ENCODE peak calls at places on chromosomes 2 and 18, in six cellular contexts. B, G, I, P, S and N are unnamed samples.

GRCh38 chr2:63697160-63697559 is 108.4 kb downstream of the MDH1 start:
- DNase-seq in B (no peak), I (no peak), P (no peak), S (no peak), G (no peak), N (no peak)

GRCh38 chr18:45004531-45004930 is 323.8 kb downstream of the SETBP1 start:
- DNase-seq in G (no peak), P (no peak), B (no peak), S (no peak), I (no peak), N (no peak)

GRCh38 chr18:77700051-77700450 is 450.4 kb downstream of the GALR1 start:
- DNase-seq in I (no peak), G (no peak), B (no peak), P (no peak), S (no peak), N (no peak)

GRCh38 chr18:25650201-25650941 is 298.4 kb upstream of the ZNF521 start:
- DNase-seq in P (no peak), B (no peak), S (no peak), G (no peak), I (no peak), N (no peak)

GRCh38 chr18:13436596-13436995 is 218.0 kb downstream of the LDLRAD4 start:
- DNase-seq in P (no peak), G (no peak), B (no peak), S (peak), I (peak), N (no peak)

GRCh38 chr2:120879401-120880295 is 144.0 kb downstream of the GLI2 start:
- DNase-seq in S (peak), P (peak), G (no peak), I (no peak), B (peak), N (no peak)

GRCh38 chr2:30095402-30095801 is 51.4 kb upstream of the YPEL5 start:
- DNase-seq in B (no peak), I (no peak), P (no peak), S (no peak), G (no peak), N (no peak)

GRCh38 chr2:159209341-159210306 is 76.9 kb downstream of the WDSUB1 start:
- DNase-seq in G (no peak), P (no peak), S (no peak), B (no peak), I (no peak), N (no peak)

GRCh38 chr2:69022548-69022947 is 9.6 kb downstream of the ANTXR1 start:
- DNase-seq in S (no peak), P (no peak), B (no peak), G (no peak), I (no peak), N (no peak)

GRCh38 chr2:58638256-58638795 is 397.2 kb upstream of the FANCL start:
- DNase-seq in G (no peak), B (no peak), S (no peak), I (no peak), P (no peak), N (no peak)

GRCh38 chr2:135985826-135986393 is 484 bp upstream of the DARS1 start:
- DNase-seq in P (no peak), G (peak), B (peak), I (peak), S (no peak), N (peak)

GRCh38 chr2:10620481-10620880 is 69.3 kb downstream of the NOL10 start:
- DNase-seq in S (no peak), B (no peak), I (no peak), P (no peak), G (no peak), N (no peak)

GRCh38 chr2:26312471-26312870 is 33.5 kb upstream of the SELENOI start:
- DNase-seq in P (no peak), S (no peak), B (no peak), G (no peak), I (no peak), N (no peak)

GRCh38 chr2:165610591-165611029 is 141.1 kb downstream of the CSRNP3 start:
- DNase-seq in B (peak), G (no peak), P (no peak), I (no peak), S (no peak), N (peak)

GRCh38 chr2:213150315-213150951 is 979 bp downstream of the IKZF2 start:
- DNase-seq in S (peak), P (peak), B (no peak), G (no peak), I (no peak), N (no peak)

GRCh38 chr2:96967436-96967835 is 18.9 kb downstream of the FAM178B start:
- DNase-seq in G (no peak), B (no peak), P (no peak), S (no peak), I (no peak), N (no peak)

GRCh38 chr18:29321561-29321960 is 1144.6 kb upstream of the CDH2 start:
- DNase-seq in G (no peak), S (no peak), P (no peak), I (no peak), B (no peak), N (no peak)

GRCh38 chr18:10833656-10834055 is 307.8 kb downstream of the NAPG start:
- DNase-seq in P (no peak), S (no peak), I (no peak), G (no peak), B (no peak), N (no peak)

GRCh38 chr18:66271927-66272326 is 332.0 kb downstream of the CDH19 start:
- DNase-seq in P (no peak), I (no peak), G (no peak), S (no peak), B (no peak), N (peak)

GRCh38 chr2:38076710-38077430 is 919 bp upstream of the CYP1B1 start:
- DNase-seq in S (no peak), G (no peak), I (no peak), P (no peak), B (peak), N (peak)

GRCh38 chr2:203675086-203675485 is 31.4 kb upstream of the CD28 start:
- DNase-seq in G (no peak), I (no peak), B (no peak), S (no peak), P (no peak), N (no peak)

GRCh38 chr18:38651736-38652135 is 1086.1 kb upstream of the CELF4 start:
- DNase-seq in B (no peak), I (no peak), G (no peak), S (peak), P (no peak), N (no peak)

GRCh38 chr2:220959391-220959802 is 612.7 kb downstream of the EPHA4 start:
- DNase-seq in I (no peak), B (no peak), G (no peak), S (peak), P (peak), N (no peak)

GRCh38 chr2:235618039-235618438 is 124.2 kb downstream of the AGAP1 start:
- DNase-seq in G (no peak), S (no peak), B (no peak), P (no peak), I (no peak), N (no peak)

GRCh38 chr2:127416486-127417001 is 1.7 kb upstream of the PROC start:
- DNase-seq in S (no peak), B (no peak), P (no peak), I (no peak), G (peak), N (no peak)

GRCh38 chr18:12011962-12012549 is 30.7 kb downstream of the IMPA2 start:
- DNase-seq in P (no peak), B (no peak), G (no peak), I (no peak), S (no peak), N (no peak)

GRCh38 chr2:120856421-120856862 is 120.8 kb downstream of the GLI2 start:
- DNase-seq in B (no peak), S (no peak), G (no peak), P (no peak), I (no peak), N (no peak)

GRCh38 chr2:96095116-96095636 is 21.2 kb downstream of the ADRA2B start:
- DNase-seq in S (no peak), G (no peak), P (no peak), I (no peak), B (peak), N (no peak)

GRCh38 chr18:13500891-13501887 is 225.2 kb downstream of the FAM210A start:
- DNase-seq in P (peak), G (no peak), I (no peak), B (peak), S (peak), N (no peak)

GRCh38 chr2:226483745-226484619 is 315.6 kb downstream of the IRS1 start:
- DNase-seq in G (no peak), B (no peak), I (no peak), P (no peak), S (peak), N (no peak)